ENCODE peak calls at places on chromosomes 7 and 10, in seven cellular contexts. One of them, this sample, is unnamed.

GRCh38 chr7:79241288-79242055 is 212.0 kb downstream of the MAGI2 start:
- DNase-seq in CD4-positive, alpha-beta memory T cell: no peak
- DNase-seq in psoas muscle: no peak
- DNase-seq in A549: no peak
- DNase-seq in K562: no peak
- DNase-seq in cardiac muscle cell: peak; percentile 83
- DNase-seq in CD8-positive, alpha-beta T cell: no peak
- DNase-seq in this sample: no peak

GRCh38 chr7:106009511-106010226 is 46.6 kb downstream of the CDHR3 start:
- DNase-seq in CD8-positive, alpha-beta T cell: peak; percentile 61
- DNase-seq in K562: peak; percentile 97
- DNase-seq in A549: peak; percentile 76
- DNase-seq in cardiac muscle cell: peak; percentile 97
- DNase-seq in psoas muscle: peak; percentile 90
- DNase-seq in CD4-positive, alpha-beta memory T cell: peak; percentile 78
- DNase-seq in this sample: peak; percentile 87

GRCh38 chr10:132366499-132366898 is 30.5 kb upstream of the PWWP2B start:
- DNase-seq in A549: no peak
- DNase-seq in CD4-positive, alpha-beta memory T cell: no peak
- DNase-seq in K562: no peak
- DNase-seq in cardiac muscle cell: no peak
- DNase-seq in CD8-positive, alpha-beta T cell: no peak
- DNase-seq in psoas muscle: no peak
- DNase-seq in this sample: no peak

GRCh38 chr10:61125560-61126250 is 181.7 kb upstream of the RHOBTB1 start:
- DNase-seq in CD8-positive, alpha-beta T cell: no peak
- DNase-seq in CD4-positive, alpha-beta memory T cell: no peak
- DNase-seq in A549: no peak
- DNase-seq in K562: no peak
- DNase-seq in cardiac muscle cell: no peak
- DNase-seq in psoas muscle: no peak
- DNase-seq in this sample: no peak

GRCh38 chr7:25759281-25759680 is 392.7 kb upstream of the NFE2L3 start:
- DNase-seq in K562: no peak
- DNase-seq in CD4-positive, alpha-beta memory T cell: no peak
- DNase-seq in cardiac muscle cell: no peak
- DNase-seq in CD8-positive, alpha-beta T cell: no peak
- DNase-seq in psoas muscle: no peak
- DNase-seq in A549: no peak
- DNase-seq in this sample: no peak

GRCh38 chr10:103540722-103541121 is 47.2 kb downstream of the NEURL1 start:
- DNase-seq in K562: no peak
- DNase-seq in A549: peak; percentile 45
- DNase-seq in CD8-positive, alpha-beta T cell: no peak
- DNase-seq in cardiac muscle cell: no peak
- DNase-seq in CD4-positive, alpha-beta memory T cell: no peak
- DNase-seq in psoas muscle: no peak
- DNase-seq in this sample: peak; percentile 47

GRCh38 chr10:118445535-118445934 is 103.4 kb upstream of the FAM204A start:
- DNase-seq in psoas muscle: no peak
- DNase-seq in cardiac muscle cell: no peak
- DNase-seq in CD4-positive, alpha-beta memory T cell: no peak
- DNase-seq in CD8-positive, alpha-beta T cell: no peak
- DNase-seq in K562: no peak
- DNase-seq in A549: no peak
- DNase-seq in this sample: no peak

GRCh38 chr10:60314306-60314940 is 75.3 kb downstream of the ANK3 start:
- DNase-seq in K562: no peak
- DNase-seq in CD4-positive, alpha-beta memory T cell: no peak
- DNase-seq in psoas muscle: no peak
- DNase-seq in cardiac muscle cell: peak; percentile 76
- DNase-seq in CD8-positive, alpha-beta T cell: no peak
- DNase-seq in A549: peak; percentile 4
- DNase-seq in this sample: no peak

GRCh38 chr10:22475857-22476600 is 130.7 kb downstream of the SPAG6 start:
- DNase-seq in K562: no peak
- DNase-seq in CD8-positive, alpha-beta T cell: no peak
- DNase-seq in cardiac muscle cell: no peak
- DNase-seq in psoas muscle: no peak
- DNase-seq in A549: peak; percentile 7
- DNase-seq in CD4-positive, alpha-beta memory T cell: peak; percentile 19
- DNase-seq in this sample: no peak

GRCh38 chr10:47253651-47254375 is 46.2 kb upstream of the GDF10 start:
- DNase-seq in K562: no peak
- DNase-seq in cardiac muscle cell: peak; percentile 48
- DNase-seq in A549: no peak
- DNase-seq in psoas muscle: peak; percentile 88
- DNase-seq in CD4-positive, alpha-beta memory T cell: no peak
- DNase-seq in CD8-positive, alpha-beta T cell: no peak
- DNase-seq in this sample: peak; percentile 50

GRCh38 chr10:109417803-109418202 is 505.5 kb downstream of the XPNPEP1 start:
- DNase-seq in CD4-positive, alpha-beta memory T cell: no peak
- DNase-seq in A549: no peak
- DNase-seq in CD8-positive, alpha-beta T cell: no peak
- DNase-seq in psoas muscle: no peak
- DNase-seq in cardiac muscle cell: no peak
- DNase-seq in K562: no peak
- DNase-seq in this sample: no peak

GRCh38 chr7:47819054-47819920 is 129.0 kb downstream of the PKD1L1 start:
- DNase-seq in A549: peak; percentile 82
- DNase-seq in psoas muscle: peak; percentile 75
- DNase-seq in CD8-positive, alpha-beta T cell: no peak
- DNase-seq in CD4-positive, alpha-beta memory T cell: no peak
- DNase-seq in K562: peak; percentile 54
- DNase-seq in cardiac muscle cell: peak; percentile 86
- DNase-seq in this sample: peak; percentile 75

GRCh38 chr10:102411341-102412255 is 7.0 kb downstream of the PSD start:
- DNase-seq in K562: no peak
- DNase-seq in A549: no peak
- DNase-seq in psoas muscle: no peak
- DNase-seq in CD8-positive, alpha-beta T cell: no peak
- DNase-seq in cardiac muscle cell: no peak
- DNase-seq in CD4-positive, alpha-beta memory T cell: no peak
- DNase-seq in this sample: no peak

GRCh38 chr10:86376852-86377796 is 10.5 kb upstream of the GRID1 start:
- DNase-seq in psoas muscle: peak; percentile 84
- DNase-seq in CD8-positive, alpha-beta T cell: peak; percentile 67
- DNase-seq in A549: peak; percentile 71
- DNase-seq in CD4-positive, alpha-beta memory T cell: peak; percentile 73
- DNase-seq in cardiac muscle cell: peak; percentile 63
- DNase-seq in K562: peak; percentile 79
- DNase-seq in this sample: peak; percentile 80

GRCh38 chr10:73501651-73502050 is 5.8 kb upstream of the PPP3CB start:
- DNase-seq in cardiac muscle cell: no peak
- DNase-seq in CD8-positive, alpha-beta T cell: no peak
- DNase-seq in CD4-positive, alpha-beta memory T cell: no peak
- DNase-seq in K562: no peak
- DNase-seq in A549: no peak
- DNase-seq in psoas muscle: no peak
- DNase-seq in this sample: no peak

GRCh38 chr10:22251751-22252285 is 34.0 kb upstream of the EBLN1 start:
- DNase-seq in A549: peak; percentile 41
- DNase-seq in cardiac muscle cell: peak; percentile 71
- DNase-seq in K562: no peak
- DNase-seq in CD4-positive, alpha-beta memory T cell: peak; percentile 78
- DNase-seq in psoas muscle: peak; percentile 79
- DNase-seq in CD8-positive, alpha-beta T cell: peak; percentile 25
- DNase-seq in this sample: peak; percentile 54

GRCh38 chr7:112407261-112407660 is 43.0 kb upstream of the IFRD1 start:
- DNase-seq in psoas muscle: no peak
- DNase-seq in A549: no peak
- DNase-seq in K562: no peak
- DNase-seq in CD4-positive, alpha-beta memory T cell: no peak
- DNase-seq in cardiac muscle cell: no peak
- DNase-seq in CD8-positive, alpha-beta T cell: no peak
- DNase-seq in this sample: no peak

GRCh38 chr10:126458453-126458852 is 70.2 kb upstream of the ADAM12 start:
- DNase-seq in psoas muscle: no peak
- DNase-seq in CD4-positive, alpha-beta memory T cell: no peak
- DNase-seq in CD8-positive, alpha-beta T cell: no peak
- DNase-seq in cardiac muscle cell: peak; percentile 55
- DNase-seq in A549: peak; percentile 52
- DNase-seq in K562: no peak
- DNase-seq in this sample: no peak

GRCh38 chr7:158538156-158538946 is 49.3 kb downstream of the PTPRN2 start:
- DNase-seq in psoas muscle: no peak
- DNase-seq in K562: no peak
- DNase-seq in CD8-positive, alpha-beta T cell: no peak
- DNase-seq in A549: no peak
- DNase-seq in cardiac muscle cell: no peak
- DNase-seq in CD4-positive, alpha-beta memory T cell: no peak
- DNase-seq in this sample: no peak

GRCh38 chr7:158534598-158534997 is 53.0 kb downstream of the PTPRN2 start:
- DNase-seq in K562: no peak
- DNase-seq in CD4-positive, alpha-beta memory T cell: no peak
- DNase-seq in psoas muscle: no peak
- DNase-seq in A549: no peak
- DNase-seq in CD8-positive, alpha-beta T cell: no peak
- DNase-seq in cardiac muscle cell: no peak
- DNase-seq in this sample: no peak

GRCh38 chr7:158535079-158535478 is 52.5 kb downstream of the PTPRN2 start:
- DNase-seq in A549: no peak
- DNase-seq in psoas muscle: no peak
- DNase-seq in CD4-positive, alpha-beta memory T cell: no peak
- DNase-seq in K562: no peak
- DNase-seq in cardiac muscle cell: no peak
- DNase-seq in CD8-positive, alpha-beta T cell: no peak
- DNase-seq in this sample: no peak

GRCh38 chr7:158539711-158540146 is 47.9 kb downstream of the PTPRN2 start:
- DNase-seq in CD8-positive, alpha-beta T cell: no peak
- DNase-seq in CD4-positive, alpha-beta memory T cell: no peak
- DNase-seq in K562: no peak
- DNase-seq in psoas muscle: no peak
- DNase-seq in A549: no peak
- DNase-seq in cardiac muscle cell: no peak
- DNase-seq in this sample: no peak

GRCh38 chr7:158536871-158537865 is 50.5 kb downstream of the PTPRN2 start:
- DNase-seq in CD4-positive, alpha-beta memory T cell: no peak
- DNase-seq in cardiac muscle cell: no peak
- DNase-seq in K562: no peak
- DNase-seq in psoas muscle: no peak
- DNase-seq in A549: no peak
- DNase-seq in CD8-positive, alpha-beta T cell: no peak
- DNase-seq in this sample: no peak
- H3K4me1 ChIP-seq in CD4-positive, alpha-beta memory T cell: no peaks in the 10 kb centered on the region
- H3K4me1 ChIP-seq in cardiac muscle cell: no peaks in the 10 kb centered on the region
- H3K4me1 ChIP-seq in K562: peaks cover 4% of the 10 kb centered on the region
- H3K4me1 ChIP-seq in psoas muscle: no peaks in the 10 kb centered on the region
- H3K4me1 ChIP-seq in A549: no peaks in the 10 kb centered on the region
- H3K4me1 ChIP-seq in CD8-positive, alpha-beta T cell: no peaks in the 10 kb centered on the region
- H3K4me1 ChIP-seq in this sample: no peaks in the 10 kb centered on the region

GRCh38 chr10:10662720-10663467 is 354.8 kb upstream of the CELF2 start:
- DNase-seq in psoas muscle: no peak
- DNase-seq in A549: no peak
- DNase-seq in CD8-positive, alpha-beta T cell: no peak
- DNase-seq in cardiac muscle cell: peak; percentile 73
- DNase-seq in K562: no peak
- DNase-seq in CD4-positive, alpha-beta memory T cell: no peak
- DNase-seq in this sample: no peak
- H3K4me3 ChIP-seq in psoas muscle: no peak overlapping the region
- H3K4me3 ChIP-seq in A549: no peak overlapping the region
- H3K4me3 ChIP-seq in CD8-positive, alpha-beta T cell: no peak overlapping the region
- H3K4me3 ChIP-seq in cardiac muscle cell: no peak overlapping the region
- H3K4me3 ChIP-seq in K562: no peak overlapping the region
- H3K4me3 ChIP-seq in CD4-positive, alpha-beta memory T cell: no peak overlapping the region
- H3K4me3 ChIP-seq in this sample: no peak overlapping the region

GRCh38 chr7:131100357-131101054 is 227.2 kb upstream of the MKLN1 start:
- DNase-seq in psoas muscle: no peak
- DNase-seq in CD8-positive, alpha-beta T cell: no peak
- DNase-seq in A549: no peak
- DNase-seq in CD4-positive, alpha-beta memory T cell: peak; percentile 81
- DNase-seq in K562: no peak
- DNase-seq in cardiac muscle cell: no peak
- DNase-seq in this sample: no peak
- H3K4me1 ChIP-seq in psoas muscle: peaks cover 96% of the 10 kb centered on the region
- H3K4me1 ChIP-seq in CD8-positive, alpha-beta T cell: peaks cover 92% of the 10 kb centered on the region
- H3K4me1 ChIP-seq in A549: peaks cover 69% of the 10 kb centered on the region
- H3K4me1 ChIP-seq in CD4-positive, alpha-beta memory T cell: peaks cover 100% of the 10 kb centered on the region
- H3K4me1 ChIP-seq in K562: peaks cover 3% of the 10 kb centered on the region
- H3K4me1 ChIP-seq in cardiac muscle cell: no peaks in the 10 kb centered on the region
- H3K4me1 ChIP-seq in this sample: no peaks in the 10 kb centered on the region

GRCh38 chr7:43112088-43112940 is at the start of gene HECW1:
- DNase-seq in psoas muscle: no peak
- DNase-seq in CD4-positive, alpha-beta memory T cell: no peak
- DNase-seq in K562: no peak
- DNase-seq in A549: no peak
- DNase-seq in CD8-positive, alpha-beta T cell: no peak
- DNase-seq in cardiac muscle cell: no peak
- DNase-seq in this sample: no peak
- H3K4me3 ChIP-seq in psoas muscle: peak within 1 kb of the TSS; percentile 56
- H3K4me3 ChIP-seq in CD4-positive, alpha-beta memory T cell: no peak within 1 kb of the TSS
- H3K4me3 ChIP-seq in K562: peak within 1 kb of the TSS; percentile 18
- H3K4me3 ChIP-seq in A549: peak within 1 kb of the TSS; percentile 42
- H3K4me3 ChIP-seq in CD8-positive, alpha-beta T cell: no peak within 1 kb of the TSS
- H3K4me3 ChIP-seq in cardiac muscle cell: peak within 1 kb of the TSS; percentile 46
- H3K4me3 ChIP-seq in this sample: no peak within 1 kb of the TSS